ENCODE peak calls at places on chromosomes 11 and 22, in six cellular contexts. One of them, this sample, is unnamed.

GRCh38 chr22:18966748-18967147 is 30.7 kb upstream of the PRODH start:
- DNase-seq in HS-5: no peak
- DNase-seq in left colon: no peak
- DNase-seq in Calu3: no peak
- DNase-seq in stimulated activated CD4-positive, alpha-beta T cell treated with anti-CD3 and anti-CD28 coated beads, Interleukin-1b, Interleukin-23, amount 100 ng/mL, for 4 hours: no peak
- DNase-seq in ecto neural progenitor cell: no peak
- DNase-seq in this sample: no peak

GRCh38 chr11:120648706-120649250 is 137.2 kb downstream of the GRIK4 start:
- DNase-seq in HS-5: no peak
- DNase-seq in Calu3: no peak
- DNase-seq in stimulated activated CD4-positive, alpha-beta T cell treated with anti-CD3 and anti-CD28 coated beads, Interleukin-1b, Interleukin-23, amount 100 ng/mL, for 4 hours: no peak
- DNase-seq in ecto neural progenitor cell: no peak
- DNase-seq in left colon: no peak
- DNase-seq in this sample: no peak

GRCh38 chr11:61155312-61155711 is 5.9 kb downstream of the VPS37C start:
- DNase-seq in Calu3: no peak
- DNase-seq in HS-5: no peak
- DNase-seq in left colon: no peak
- DNase-seq in ecto neural progenitor cell: no peak
- DNase-seq in stimulated activated CD4-positive, alpha-beta T cell treated with anti-CD3 and anti-CD28 coated beads, Interleukin-1b, Interleukin-23, amount 100 ng/mL, for 4 hours: no peak
- DNase-seq in this sample: no peak

GRCh38 chr22:17171313-17172171 is 12.5 kb upstream of the HDHD5 start:
- DNase-seq in Calu3: peak; percentile 95
- DNase-seq in HS-5: peak; percentile 60
- DNase-seq in ecto neural progenitor cell: peak; percentile 97
- DNase-seq in left colon: peak; percentile 91
- DNase-seq in stimulated activated CD4-positive, alpha-beta T cell treated with anti-CD3 and anti-CD28 coated beads, Interleukin-1b, Interleukin-23, amount 100 ng/mL, for 4 hours: peak; percentile 69
- DNase-seq in this sample: peak; percentile 79

GRCh38 chr11:113841691-113842090 is 33.7 kb downstream of the USP28 start:
- DNase-seq in Calu3: no peak
- DNase-seq in HS-5: no peak
- DNase-seq in stimulated activated CD4-positive, alpha-beta T cell treated with anti-CD3 and anti-CD28 coated beads, Interleukin-1b, Interleukin-23, amount 100 ng/mL, for 4 hours: no peak
- DNase-seq in left colon: no peak
- DNase-seq in ecto neural progenitor cell: no peak
- DNase-seq in this sample: no peak

GRCh38 chr22:39724390-39724789 is 153.8 kb downstream of the CACNA1I start:
- DNase-seq in stimulated activated CD4-positive, alpha-beta T cell treated with anti-CD3 and anti-CD28 coated beads, Interleukin-1b, Interleukin-23, amount 100 ng/mL, for 4 hours: no peak
- DNase-seq in ecto neural progenitor cell: peak; percentile 42
- DNase-seq in HS-5: no peak
- DNase-seq in Calu3: no peak
- DNase-seq in left colon: no peak
- DNase-seq in this sample: no peak

GRCh38 chr11:20055312-20055711 is 105.0 kb downstream of the DBX1 start:
- DNase-seq in ecto neural progenitor cell: no peak
- DNase-seq in HS-5: no peak
- DNase-seq in left colon: no peak
- DNase-seq in Calu3: no peak
- DNase-seq in stimulated activated CD4-positive, alpha-beta T cell treated with anti-CD3 and anti-CD28 coated beads, Interleukin-1b, Interleukin-23, amount 100 ng/mL, for 4 hours: no peak
- DNase-seq in this sample: no peak

GRCh38 chr11:44748606-44749005 is 21.8 kb downstream of the TSPAN18 start:
- DNase-seq in left colon: no peak
- DNase-seq in stimulated activated CD4-positive, alpha-beta T cell treated with anti-CD3 and anti-CD28 coated beads, Interleukin-1b, Interleukin-23, amount 100 ng/mL, for 4 hours: no peak
- DNase-seq in HS-5: no peak
- DNase-seq in Calu3: no peak
- DNase-seq in ecto neural progenitor cell: no peak
- DNase-seq in this sample: no peak

GRCh38 chr22:39456262-39457046 is at the start of gene MGAT3:
- DNase-seq in ecto neural progenitor cell: peak; percentile 63
- DNase-seq in left colon: no peak
- DNase-seq in HS-5: no peak
- DNase-seq in stimulated activated CD4-positive, alpha-beta T cell treated with anti-CD3 and anti-CD28 coated beads, Interleukin-1b, Interleukin-23, amount 100 ng/mL, for 4 hours: no peak
- DNase-seq in Calu3: no peak
- DNase-seq in this sample: no peak

GRCh38 chr11:2812371-2812991 is 73.1 kb downstream of the CDKN1C start:
- DNase-seq in stimulated activated CD4-positive, alpha-beta T cell treated with anti-CD3 and anti-CD28 coated beads, Interleukin-1b, Interleukin-23, amount 100 ng/mL, for 4 hours: no peak
- DNase-seq in HS-5: no peak
- DNase-seq in left colon: no peak
- DNase-seq in ecto neural progenitor cell: no peak
- DNase-seq in Calu3: no peak
- DNase-seq in this sample: no peak

GRCh38 chr22:23011105-23011674 is 59.1 kb upstream of the GNAZ start:
- DNase-seq in HS-5: no peak
- DNase-seq in left colon: no peak
- DNase-seq in stimulated activated CD4-positive, alpha-beta T cell treated with anti-CD3 and anti-CD28 coated beads, Interleukin-1b, Interleukin-23, amount 100 ng/mL, for 4 hours: no peak
- DNase-seq in ecto neural progenitor cell: no peak
- DNase-seq in Calu3: no peak
- DNase-seq in this sample: no peak

GRCh38 chr11:68213135-68213515 is at the start of gene KMT5B:
- DNase-seq in left colon: peak; percentile 73
- DNase-seq in stimulated activated CD4-positive, alpha-beta T cell treated with anti-CD3 and anti-CD28 coated beads, Interleukin-1b, Interleukin-23, amount 100 ng/mL, for 4 hours: peak; percentile 47
- DNase-seq in Calu3: peak; percentile 69
- DNase-seq in HS-5: no peak
- DNase-seq in ecto neural progenitor cell: no peak
- DNase-seq in this sample: no peak

GRCh38 chr22:30036656-30037055 is 43.6 kb upstream of the HORMAD2 start:
- DNase-seq in stimulated activated CD4-positive, alpha-beta T cell treated with anti-CD3 and anti-CD28 coated beads, Interleukin-1b, Interleukin-23, amount 100 ng/mL, for 4 hours: no peak
- DNase-seq in Calu3: peak; percentile 52
- DNase-seq in ecto neural progenitor cell: no peak
- DNase-seq in left colon: no peak
- DNase-seq in HS-5: no peak
- DNase-seq in this sample: peak; percentile 23